ENCODE peak calls at places on chromosomes 3 and 15, in six cellular contexts. One of them, this sample, is unnamed. For H3K4me1, the result is how much of the 10 kb centered on the place peaks cover.

GRCh38 chr3:159721324-159721723 is 267.3 kb upstream of the IL12A start:
- DNase-seq in K562: no peak
- DNase-seq in CD8-positive, alpha-beta T cell: no peak
- DNase-seq in heart left ventricle: no peak
- DNase-seq in CD8-positive, alpha-beta memory T cell: no peak
- DNase-seq in lower lobe of right lung: no peak
- DNase-seq in this sample: no peak

GRCh38 chr3:49807427-49808114 is 4.5 kb downstream of the INKA1 start:
- DNase-seq in K562: no peak
- DNase-seq in CD8-positive, alpha-beta T cell: no peak
- DNase-seq in heart left ventricle: peak
- DNase-seq in CD8-positive, alpha-beta memory T cell: no peak
- DNase-seq in lower lobe of right lung: no peak
- DNase-seq in this sample: no peak

GRCh38 chr15:100186366-100186765 is 155.4 kb downstream of the ADAMTS17 start:
- DNase-seq in K562: no peak
- DNase-seq in CD8-positive, alpha-beta T cell: no peak
- DNase-seq in heart left ventricle: no peak
- DNase-seq in CD8-positive, alpha-beta memory T cell: no peak
- DNase-seq in lower lobe of right lung: no peak
- DNase-seq in this sample: no peak

GRCh38 chr3:71601811-71602210 is 18.3 kb upstream of the FOXP1 start:
- DNase-seq in K562: no peak
- DNase-seq in CD8-positive, alpha-beta T cell: no peak
- DNase-seq in heart left ventricle: no peak
- DNase-seq in CD8-positive, alpha-beta memory T cell: no peak
- DNase-seq in lower lobe of right lung: no peak
- DNase-seq in this sample: no peak

GRCh38 chr3:79517766-79518413 is 249.9 kb downstream of the ROBO1 start:
- DNase-seq in K562: no peak
- DNase-seq in CD8-positive, alpha-beta T cell: no peak
- DNase-seq in heart left ventricle: no peak
- DNase-seq in CD8-positive, alpha-beta memory T cell: no peak
- DNase-seq in lower lobe of right lung: no peak
- DNase-seq in this sample: peak

GRCh38 chr15:80070840-80071239 is 11.4 kb downstream of the ZFAND6 start:
- DNase-seq in K562: no peak
- DNase-seq in CD8-positive, alpha-beta T cell: no peak
- DNase-seq in heart left ventricle: no peak
- DNase-seq in CD8-positive, alpha-beta memory T cell: no peak
- DNase-seq in lower lobe of right lung: no peak
- DNase-seq in this sample: peak

GRCh38 chr3:198070871-198071270 is 110.9 kb downstream of the LMLN start:
- DNase-seq in K562: no peak
- DNase-seq in CD8-positive, alpha-beta T cell: no peak
- DNase-seq in heart left ventricle: no peak
- DNase-seq in CD8-positive, alpha-beta memory T cell: no peak
- DNase-seq in lower lobe of right lung: no peak
- DNase-seq in this sample: no peak

GRCh38 chr15:61115679-61116078 is 113.4 kb downstream of the RORA start:
- DNase-seq in K562: no peak
- DNase-seq in CD8-positive, alpha-beta T cell: no peak
- DNase-seq in heart left ventricle: no peak
- DNase-seq in CD8-positive, alpha-beta memory T cell: no peak
- DNase-seq in lower lobe of right lung: no peak
- DNase-seq in this sample: no peak

GRCh38 chr3:47762233-47762632 is 19.5 kb downstream of the SMARCC1 start:
- DNase-seq in K562: peak
- DNase-seq in CD8-positive, alpha-beta T cell: no peak
- DNase-seq in heart left ventricle: no peak
- DNase-seq in CD8-positive, alpha-beta memory T cell: no peak
- DNase-seq in lower lobe of right lung: no peak
- DNase-seq in this sample: no peak

GRCh38 chr3:98980915-98981596 is 79.6 kb upstream of the DCBLD2 start:
- DNase-seq in K562: no peak
- DNase-seq in CD8-positive, alpha-beta T cell: no peak
- DNase-seq in heart left ventricle: no peak
- DNase-seq in CD8-positive, alpha-beta memory T cell: no peak
- DNase-seq in lower lobe of right lung: no peak
- DNase-seq in this sample: no peak

GRCh38 chr15:80779658-80780415 is 667 bp downstream of the CEMIP start:
- DNase-seq in K562: no peak
- DNase-seq in CD8-positive, alpha-beta T cell: no peak
- DNase-seq in heart left ventricle: no peak
- DNase-seq in CD8-positive, alpha-beta memory T cell: no peak
- DNase-seq in lower lobe of right lung: no peak
- DNase-seq in this sample: no peak

GRCh38 chr15:96314508-96314907 is 16.0 kb upstream of the NR2F2 start:
- DNase-seq in K562: no peak
- DNase-seq in CD8-positive, alpha-beta T cell: no peak
- DNase-seq in heart left ventricle: no peak
- DNase-seq in CD8-positive, alpha-beta memory T cell: no peak
- DNase-seq in lower lobe of right lung: no peak
- DNase-seq in this sample: no peak

DNA sequence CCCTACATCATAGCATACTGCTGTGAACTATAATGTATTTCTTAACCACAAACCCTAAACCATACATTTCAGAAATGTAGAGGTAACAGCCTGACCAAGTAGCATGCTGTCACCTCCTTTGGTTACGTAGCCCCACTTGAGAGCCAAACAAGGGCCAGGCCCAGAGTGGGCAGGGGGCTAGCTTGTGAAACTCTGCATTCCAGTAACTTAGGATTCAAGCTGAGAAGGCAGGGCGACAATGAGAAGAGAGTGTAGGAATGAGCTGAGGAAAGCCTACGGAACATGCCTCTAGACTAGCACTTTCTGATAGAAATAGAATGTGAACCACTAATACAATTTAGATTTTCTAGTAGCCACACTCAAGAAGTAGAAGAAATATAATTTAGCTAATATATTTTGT is 135.9 kb downstream of the GREM1 start:
- DNase-seq in K562: no peak
- DNase-seq in CD8-positive, alpha-beta T cell: no peak
- DNase-seq in heart left ventricle: no peak
- DNase-seq in CD8-positive, alpha-beta memory T cell: no peak
- DNase-seq in lower lobe of right lung: no peak
- DNase-seq in this sample: no peak
- H3K4me1 ChIP-seq in K562: under half
- H3K4me1 ChIP-seq in CD8-positive, alpha-beta T cell: under half
- H3K4me1 ChIP-seq in heart left ventricle: under half
- H3K4me1 ChIP-seq in CD8-positive, alpha-beta memory T cell: under half
- H3K4me1 ChIP-seq in lower lobe of right lung: under half
- H3K4me1 ChIP-seq in this sample: under half

GRCh38 chr15:89818287-89818686 is 3.6 kb upstream of the ANPEP start:
- DNase-seq in K562: no peak
- DNase-seq in CD8-positive, alpha-beta T cell: no peak
- DNase-seq in heart left ventricle: no peak
- DNase-seq in CD8-positive, alpha-beta memory T cell: no peak
- DNase-seq in lower lobe of right lung: no peak
- DNase-seq in this sample: no peak
- H3K4me1 ChIP-seq in K562: under half
- H3K4me1 ChIP-seq in CD8-positive, alpha-beta T cell: under half
- H3K4me1 ChIP-seq in heart left ventricle: under half
- H3K4me1 ChIP-seq in CD8-positive, alpha-beta memory T cell: under half
- H3K4me1 ChIP-seq in lower lobe of right lung: under half
- H3K4me1 ChIP-seq in this sample: under half

GRCh38 chr15:42498212-42499038 is 3.0 kb downstream of the SNAP23 start:
- DNase-seq in K562: no peak
- DNase-seq in CD8-positive, alpha-beta T cell: no peak
- DNase-seq in heart left ventricle: no peak
- DNase-seq in CD8-positive, alpha-beta memory T cell: no peak
- DNase-seq in lower lobe of right lung: no peak
- DNase-seq in this sample: peak

GRCh38 chr15:42491540-42492225 is 742 bp upstream of the ZNF106 start:
- DNase-seq in K562: no peak
- DNase-seq in CD8-positive, alpha-beta T cell: no peak
- DNase-seq in heart left ventricle: no peak
- DNase-seq in CD8-positive, alpha-beta memory T cell: no peak
- DNase-seq in lower lobe of right lung: no peak
- DNase-seq in this sample: no peak

GRCh38 chr15:42495361-42496212 is at the start of gene SNAP23:
- DNase-seq in K562: peak
- DNase-seq in CD8-positive, alpha-beta T cell: peak
- DNase-seq in heart left ventricle: peak
- DNase-seq in CD8-positive, alpha-beta memory T cell: peak
- DNase-seq in lower lobe of right lung: peak
- DNase-seq in this sample: peak

GRCh38 chr15:42493694-42494093 is 1.7 kb upstream of the SNAP23 start:
- DNase-seq in K562: no peak
- DNase-seq in CD8-positive, alpha-beta T cell: no peak
- DNase-seq in heart left ventricle: no peak
- DNase-seq in CD8-positive, alpha-beta memory T cell: no peak
- DNase-seq in lower lobe of right lung: no peak
- DNase-seq in this sample: no peak

DNA sequence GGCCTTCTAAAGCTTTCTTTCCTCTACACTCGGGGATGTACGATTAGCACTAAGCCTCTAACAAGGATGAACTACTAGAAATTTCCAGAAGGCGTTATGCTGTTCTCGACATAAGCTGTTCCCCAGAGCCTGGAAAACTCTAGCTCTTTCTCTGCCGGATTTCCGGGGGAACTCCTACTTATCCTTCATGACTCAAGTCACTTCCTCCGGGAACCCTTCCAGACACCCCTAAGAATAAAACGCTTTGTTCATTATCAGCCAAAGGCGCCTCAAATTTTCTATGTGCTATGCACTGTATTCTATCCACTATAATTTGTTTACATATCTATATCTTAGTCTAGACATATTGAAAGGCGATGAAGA is 455 bp upstream of the SNAP23 start:
- DNase-seq in K562: no peak
- DNase-seq in CD8-positive, alpha-beta T cell: peak
- DNase-seq in heart left ventricle: peak
- DNase-seq in CD8-positive, alpha-beta memory T cell: peak
- DNase-seq in lower lobe of right lung: no peak
- DNase-seq in this sample: no peak
- H3K4me1 ChIP-seq in K562: under half
- H3K4me1 ChIP-seq in CD8-positive, alpha-beta T cell: under half
- H3K4me1 ChIP-seq in heart left ventricle: under half
- H3K4me1 ChIP-seq in CD8-positive, alpha-beta memory T cell: under half
- H3K4me1 ChIP-seq in lower lobe of right lung: half or more
- H3K4me1 ChIP-seq in this sample: under half

GRCh38 chr3:23948761-23949160 is 3.7 kb downstream of the NR1D2 start:
- DNase-seq in K562: no peak
- DNase-seq in CD8-positive, alpha-beta T cell: no peak
- DNase-seq in heart left ventricle: no peak
- DNase-seq in CD8-positive, alpha-beta memory T cell: no peak
- DNase-seq in lower lobe of right lung: no peak
- DNase-seq in this sample: no peak
- H3K4me1 ChIP-seq in K562: under half
- H3K4me1 ChIP-seq in CD8-positive, alpha-beta T cell: half or more
- H3K4me1 ChIP-seq in heart left ventricle: half or more
- H3K4me1 ChIP-seq in CD8-positive, alpha-beta memory T cell: half or more
- H3K4me1 ChIP-seq in lower lobe of right lung: half or more
- H3K4me1 ChIP-seq in this sample: under half

DNA sequence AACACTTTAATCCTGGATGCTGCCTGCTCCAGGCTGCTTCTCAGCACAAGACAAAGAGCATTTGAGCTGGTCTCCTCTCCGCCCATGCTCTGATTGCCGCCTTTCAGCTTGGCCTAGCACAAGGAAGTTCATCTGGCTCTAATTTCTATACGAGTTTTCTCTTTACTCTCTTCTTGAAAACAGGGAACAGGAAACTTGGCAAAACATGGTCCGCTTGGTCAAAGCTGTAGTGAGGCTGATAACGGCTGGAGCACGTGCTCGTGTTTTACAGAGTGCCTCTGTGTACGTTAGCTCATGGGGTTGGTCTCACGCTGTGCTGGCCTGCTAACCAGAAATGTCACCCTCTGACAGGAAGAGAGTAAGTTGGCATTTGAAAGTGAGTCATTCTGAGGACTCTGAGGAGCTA is 19.2 kb downstream of the RARRES1 start:
- DNase-seq in K562: no peak
- DNase-seq in CD8-positive, alpha-beta T cell: no peak
- DNase-seq in heart left ventricle: no peak
- DNase-seq in CD8-positive, alpha-beta memory T cell: no peak
- DNase-seq in lower lobe of right lung: no peak
- DNase-seq in this sample: no peak
- H3K4me1 ChIP-seq in K562: under half
- H3K4me1 ChIP-seq in CD8-positive, alpha-beta T cell: under half
- H3K4me1 ChIP-seq in heart left ventricle: under half
- H3K4me1 ChIP-seq in CD8-positive, alpha-beta memory T cell: under half
- H3K4me1 ChIP-seq in lower lobe of right lung: under half
- H3K4me1 ChIP-seq in this sample: under half

DNA sequence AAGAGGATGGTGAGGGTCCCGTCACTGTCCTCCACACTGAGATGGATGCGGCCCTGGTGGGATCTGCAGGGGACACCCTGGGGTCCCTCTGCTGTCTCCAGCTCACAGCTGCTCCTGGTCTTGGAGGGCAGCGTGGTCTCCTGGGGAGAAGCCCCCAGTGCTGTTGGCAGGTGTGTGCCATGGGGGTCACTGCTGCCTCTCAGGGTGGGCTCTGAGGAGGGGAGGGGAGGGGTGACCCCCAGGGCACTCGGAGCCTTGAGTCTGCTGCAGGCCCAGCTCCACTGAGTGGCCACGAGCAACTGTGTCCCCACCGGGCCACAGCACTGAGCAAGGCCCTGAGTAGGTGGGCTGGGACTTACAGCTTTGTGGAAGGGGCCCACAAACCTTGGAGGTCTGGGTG is 34.7 kb downstream of the KLHL25 start:
- DNase-seq in K562: no peak
- DNase-seq in CD8-positive, alpha-beta T cell: no peak
- DNase-seq in heart left ventricle: no peak
- DNase-seq in CD8-positive, alpha-beta memory T cell: no peak
- DNase-seq in lower lobe of right lung: no peak
- DNase-seq in this sample: no peak
- H3K4me1 ChIP-seq in K562: under half
- H3K4me1 ChIP-seq in CD8-positive, alpha-beta T cell: under half
- H3K4me1 ChIP-seq in heart left ventricle: half or more
- H3K4me1 ChIP-seq in CD8-positive, alpha-beta memory T cell: under half
- H3K4me1 ChIP-seq in lower lobe of right lung: under half
- H3K4me1 ChIP-seq in this sample: under half

DNA sequence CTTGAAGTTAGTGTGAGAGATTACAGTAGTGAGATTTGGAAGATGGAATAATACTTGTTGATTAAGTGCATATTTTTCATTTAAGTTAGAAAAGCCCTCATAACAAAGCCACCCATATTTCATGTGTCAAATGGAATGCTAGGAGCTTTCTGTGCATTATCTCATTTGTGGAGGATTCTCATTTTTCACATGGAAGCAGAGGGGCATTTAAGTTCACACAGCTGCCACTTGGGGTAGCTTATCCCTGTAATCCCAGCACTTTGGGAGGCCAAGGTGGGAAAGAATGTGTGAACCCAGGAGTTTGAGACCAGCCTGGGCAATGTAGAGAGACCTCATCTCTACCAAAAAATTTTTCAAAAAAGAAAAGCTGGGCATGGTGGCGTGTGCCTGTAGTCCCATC is 55.2 kb downstream of the RAB7A start:
- DNase-seq in K562: no peak
- DNase-seq in CD8-positive, alpha-beta T cell: no peak
- DNase-seq in heart left ventricle: no peak
- DNase-seq in CD8-positive, alpha-beta memory T cell: no peak
- DNase-seq in lower lobe of right lung: no peak
- DNase-seq in this sample: no peak
- H3K4me1 ChIP-seq in K562: under half
- H3K4me1 ChIP-seq in CD8-positive, alpha-beta T cell: under half
- H3K4me1 ChIP-seq in heart left ventricle: half or more
- H3K4me1 ChIP-seq in CD8-positive, alpha-beta memory T cell: half or more
- H3K4me1 ChIP-seq in lower lobe of right lung: half or more
- H3K4me1 ChIP-seq in this sample: under half

This sample was measured in HAP-1.